ENCODE peak calls at places on chromosomes 2 and 18, in six cellular contexts. One of them, this sample, is unnamed.

GRCh38 chr18:60232541-60232940 is 140.0 kb downstream of the MC4R start:
- DNase-seq in dermis microvascular lymphatic vessel endothelial cell: no peak
- DNase-seq in posterior cingulate gyrus: no peak
- DNase-seq in coronary artery: no peak
- DNase-seq in activated CD4-positive, alpha-beta T cell treated with anti-CD3 and anti-CD28 coated beads for 36 hours: no peak
- DNase-seq in omental fat pad: no peak
- DNase-seq in this sample: no peak

GRCh38 chr2:150607471-150607870 is 120.0 kb upstream of the RND3 start:
- DNase-seq in dermis microvascular lymphatic vessel endothelial cell: no peak
- DNase-seq in coronary artery: no peak
- DNase-seq in activated CD4-positive, alpha-beta T cell treated with anti-CD3 and anti-CD28 coated beads for 36 hours: no peak
- DNase-seq in posterior cingulate gyrus: no peak
- DNase-seq in omental fat pad: no peak
- DNase-seq in this sample: no peak

GRCh38 chr2:13091463-13091862 is 374.7 kb downstream of the TRIB2 start:
- DNase-seq in activated CD4-positive, alpha-beta T cell treated with anti-CD3 and anti-CD28 coated beads for 36 hours: no peak
- DNase-seq in coronary artery: no peak
- DNase-seq in omental fat pad: no peak
- DNase-seq in dermis microvascular lymphatic vessel endothelial cell: no peak
- DNase-seq in posterior cingulate gyrus: no peak
- DNase-seq in this sample: no peak

GRCh38 chr18:67001052-67001451 is 397.2 kb upstream of the CDH19 start:
- DNase-seq in activated CD4-positive, alpha-beta T cell treated with anti-CD3 and anti-CD28 coated beads for 36 hours: no peak
- DNase-seq in posterior cingulate gyrus: no peak
- DNase-seq in omental fat pad: no peak
- DNase-seq in coronary artery: no peak
- DNase-seq in dermis microvascular lymphatic vessel endothelial cell: no peak
- DNase-seq in this sample: no peak

GRCh38 chr2:240182966-240183365 is 42.5 kb upstream of the OTOS start:
- DNase-seq in dermis microvascular lymphatic vessel endothelial cell: no peak
- DNase-seq in omental fat pad: no peak
- DNase-seq in activated CD4-positive, alpha-beta T cell treated with anti-CD3 and anti-CD28 coated beads for 36 hours: no peak
- DNase-seq in posterior cingulate gyrus: peak; percentile 13
- DNase-seq in coronary artery: no peak
- DNase-seq in this sample: no peak

GRCh38 chr2:170842785-170843184 is 26.1 kb downstream of the GAD1 start:
- DNase-seq in posterior cingulate gyrus: no peak
- DNase-seq in activated CD4-positive, alpha-beta T cell treated with anti-CD3 and anti-CD28 coated beads for 36 hours: no peak
- DNase-seq in omental fat pad: no peak
- DNase-seq in dermis microvascular lymphatic vessel endothelial cell: no peak
- DNase-seq in coronary artery: no peak
- DNase-seq in this sample: no peak

GRCh38 chr2:37997629-37998028 is 72.5 kb downstream of the RMDN2 start:
- DNase-seq in activated CD4-positive, alpha-beta T cell treated with anti-CD3 and anti-CD28 coated beads for 36 hours: no peak
- DNase-seq in dermis microvascular lymphatic vessel endothelial cell: no peak
- DNase-seq in posterior cingulate gyrus: no peak
- DNase-seq in coronary artery: no peak
- DNase-seq in omental fat pad: no peak
- DNase-seq in this sample: no peak

GRCh38 chr2:108369153-108369552 is 8.6 kb upstream of the SULT1C4 start:
- DNase-seq in dermis microvascular lymphatic vessel endothelial cell: no peak
- DNase-seq in omental fat pad: no peak
- DNase-seq in coronary artery: no peak
- DNase-seq in posterior cingulate gyrus: no peak
- DNase-seq in activated CD4-positive, alpha-beta T cell treated with anti-CD3 and anti-CD28 coated beads for 36 hours: no peak
- DNase-seq in this sample: no peak

GRCh38 chr18:76482971-76483691 is 11.9 kb downstream of the ZNF516 start:
- DNase-seq in activated CD4-positive, alpha-beta T cell treated with anti-CD3 and anti-CD28 coated beads for 36 hours: no peak
- DNase-seq in posterior cingulate gyrus: no peak
- DNase-seq in coronary artery: no peak
- DNase-seq in dermis microvascular lymphatic vessel endothelial cell: no peak
- DNase-seq in omental fat pad: no peak
- DNase-seq in this sample: no peak

GRCh38 chr2:192196451-192197194 is 1.9 kb upstream of the TMEFF2 start:
- DNase-seq in activated CD4-positive, alpha-beta T cell treated with anti-CD3 and anti-CD28 coated beads for 36 hours: no peak
- DNase-seq in coronary artery: no peak
- DNase-seq in dermis microvascular lymphatic vessel endothelial cell: no peak
- DNase-seq in posterior cingulate gyrus: no peak
- DNase-seq in omental fat pad: no peak
- DNase-seq in this sample: peak; percentile 30

GRCh38 chr2:231348173-231348572 is 47.3 kb upstream of the B3GNT7 start:
- DNase-seq in dermis microvascular lymphatic vessel endothelial cell: peak; percentile 16
- DNase-seq in posterior cingulate gyrus: no peak
- DNase-seq in coronary artery: peak; percentile 8
- DNase-seq in omental fat pad: no peak
- DNase-seq in activated CD4-positive, alpha-beta T cell treated with anti-CD3 and anti-CD28 coated beads for 36 hours: no peak
- DNase-seq in this sample: no peak

GRCh38 chr18:55013086-55013485 is 53.8 kb upstream of the CCDC68 start:
- DNase-seq in coronary artery: no peak
- DNase-seq in activated CD4-positive, alpha-beta T cell treated with anti-CD3 and anti-CD28 coated beads for 36 hours: no peak
- DNase-seq in posterior cingulate gyrus: no peak
- DNase-seq in dermis microvascular lymphatic vessel endothelial cell: no peak
- DNase-seq in omental fat pad: no peak
- DNase-seq in this sample: no peak

GRCh38 chr2:167294775-167295140 is 406.5 kb downstream of the XIRP2 start:
- DNase-seq in dermis microvascular lymphatic vessel endothelial cell: peak; percentile 5
- DNase-seq in omental fat pad: no peak
- DNase-seq in activated CD4-positive, alpha-beta T cell treated with anti-CD3 and anti-CD28 coated beads for 36 hours: no peak
- DNase-seq in coronary artery: no peak
- DNase-seq in posterior cingulate gyrus: no peak
- DNase-seq in this sample: peak; percentile 46

GRCh38 chr18:79945118-79946042 is 6.1 kb downstream of the SLC66A2 start:
- DNase-seq in posterior cingulate gyrus: no peak
- DNase-seq in dermis microvascular lymphatic vessel endothelial cell: no peak
- DNase-seq in activated CD4-positive, alpha-beta T cell treated with anti-CD3 and anti-CD28 coated beads for 36 hours: no peak
- DNase-seq in coronary artery: peak; percentile 70
- DNase-seq in omental fat pad: peak; percentile 13
- DNase-seq in this sample: no peak

GRCh38 chr2:228023619-228024018 is 152.2 kb downstream of the DAW1 start:
- DNase-seq in coronary artery: no peak
- DNase-seq in posterior cingulate gyrus: no peak
- DNase-seq in dermis microvascular lymphatic vessel endothelial cell: no peak
- DNase-seq in omental fat pad: no peak
- DNase-seq in activated CD4-positive, alpha-beta T cell treated with anti-CD3 and anti-CD28 coated beads for 36 hours: no peak
- DNase-seq in this sample: no peak

GRCh38 chr2:64462940-64463339 is 9.0 kb downstream of the LGALSL start:
- DNase-seq in dermis microvascular lymphatic vessel endothelial cell: no peak
- DNase-seq in posterior cingulate gyrus: no peak
- DNase-seq in activated CD4-positive, alpha-beta T cell treated with anti-CD3 and anti-CD28 coated beads for 36 hours: no peak
- DNase-seq in coronary artery: no peak
- DNase-seq in omental fat pad: no peak
- DNase-seq in this sample: no peak

GRCh38 chr18:75324211-75324610 is 103.3 kb downstream of the SMIM21 start:
- DNase-seq in dermis microvascular lymphatic vessel endothelial cell: no peak
- DNase-seq in posterior cingulate gyrus: no peak
- DNase-seq in omental fat pad: no peak
- DNase-seq in activated CD4-positive, alpha-beta T cell treated with anti-CD3 and anti-CD28 coated beads for 36 hours: no peak
- DNase-seq in coronary artery: no peak
- DNase-seq in this sample: no peak

GRCh38 chr18:61292280-61292679 is 41.0 kb upstream of the CDH20 start:
- DNase-seq in coronary artery: no peak
- DNase-seq in activated CD4-positive, alpha-beta T cell treated with anti-CD3 and anti-CD28 coated beads for 36 hours: no peak
- DNase-seq in dermis microvascular lymphatic vessel endothelial cell: no peak
- DNase-seq in posterior cingulate gyrus: no peak
- DNase-seq in omental fat pad: no peak
- DNase-seq in this sample: no peak

GRCh38 chr2:183780072-183780471 is 655.8 kb downstream of the NUP35 start:
- DNase-seq in posterior cingulate gyrus: no peak
- DNase-seq in activated CD4-positive, alpha-beta T cell treated with anti-CD3 and anti-CD28 coated beads for 36 hours: no peak
- DNase-seq in dermis microvascular lymphatic vessel endothelial cell: no peak
- DNase-seq in omental fat pad: no peak
- DNase-seq in coronary artery: no peak
- DNase-seq in this sample: no peak